ENCODE peak calls at places on chromosomes 2 and 18, in four cellular contexts. One of them, this sample, is unnamed.
A peak's percentile ranks its signal among the peaks of the same experiment; 100 is the strongest.

GRCh38 chr18:5527603-5528002 is 16.2 kb downstream of the EPB41L3 start:
- DNase-seq in K562: no peak
- DNase-seq in GM12878: no peak
- DNase-seq in HL-60: no peak
- DNase-seq in this sample: no peak

GRCh38 chr2:57959380-57959779 is 87.2 kb upstream of the VRK2 start:
- DNase-seq in HL-60: no peak
- DNase-seq in K562: no peak
- DNase-seq in GM12878: no peak
- DNase-seq in this sample: no peak

GRCh38 chr2:220410296-220410695 is 782.9 kb downstream of the SLC4A3 start:
- DNase-seq in GM12878: no peak
- DNase-seq in HL-60: no peak
- DNase-seq in K562: no peak
- DNase-seq in this sample: no peak

GRCh38 chr2:148810081-148810480 is 64.9 kb upstream of the KIF5C start:
- DNase-seq in K562: no peak
- DNase-seq in HL-60: no peak
- DNase-seq in GM12878: no peak
- DNase-seq in this sample: no peak

GRCh38 chr2:199855812-199856211 is 4.8 kb upstream of the FTCDNL1 start:
- DNase-seq in K562: no peak
- DNase-seq in GM12878: no peak
- DNase-seq in HL-60: no peak
- DNase-seq in this sample: no peak

GRCh38 chr2:65349863-65350262 is 82.5 kb downstream of the SPRED2 start:
- DNase-seq in GM12878: no peak
- DNase-seq in HL-60: no peak
- DNase-seq in K562: peak; percentile 69
- DNase-seq in this sample: no peak

GRCh38 chr2:41907716-41908328 is 140.0 kb upstream of the PKDCC start:
- DNase-seq in HL-60: no peak
- DNase-seq in K562: peak; percentile 54
- DNase-seq in GM12878: no peak
- DNase-seq in this sample: no peak

GRCh38 chr2:189661957-189662321 is 680 bp downstream of the ASNSD1 start:
- DNase-seq in GM12878: no peak
- DNase-seq in HL-60: no peak
- DNase-seq in K562: no peak
- DNase-seq in this sample: no peak

GRCh38 chr2:177693658-177694334 is 301.2 kb downstream of the AGPS start:
- DNase-seq in HL-60: no peak
- DNase-seq in GM12878: no peak
- DNase-seq in K562: peak; percentile 82
- DNase-seq in this sample: no peak

GRCh38 chr18:159037-159652 is 788 bp downstream of the USP14 start:
- DNase-seq in K562: peak; percentile 27
- DNase-seq in HL-60: no peak
- DNase-seq in GM12878: no peak
- DNase-seq in this sample: no peak

GRCh38 chr18:48031011-48031480 is 100.6 kb upstream of the SMAD2 start:
- DNase-seq in GM12878: no peak
- DNase-seq in K562: peak; percentile 28
- DNase-seq in HL-60: no peak
- DNase-seq in this sample: peak; percentile 34

GRCh38 chr2:200845669-200846325 is 18.7 kb downstream of the CLK1 start:
- DNase-seq in HL-60: no peak
- DNase-seq in K562: no peak
- DNase-seq in GM12878: no peak
- DNase-seq in this sample: no peak

GRCh38 chr2:54568876-54569298 is 112.8 kb downstream of the SPTBN1 start:
- DNase-seq in GM12878: peak; percentile 87
- DNase-seq in K562: peak; percentile 81
- DNase-seq in HL-60: no peak
- DNase-seq in this sample: no peak

GRCh38 chr2:28643911-28644334 is 107.7 kb upstream of the PPP1CB start:
- DNase-seq in K562: no peak
- DNase-seq in HL-60: no peak
- DNase-seq in GM12878: no peak
- DNase-seq in this sample: no peak

GRCh38 chr18:76490701-76491171 is 4.3 kb downstream of the ZNF516 start:
- DNase-seq in K562: no peak
- DNase-seq in GM12878: no peak
- DNase-seq in HL-60: no peak
- DNase-seq in this sample: peak; percentile 34

GRCh38 chr2:235378261-235378660 is 115.6 kb upstream of the AGAP1 start:
- DNase-seq in HL-60: no peak
- DNase-seq in GM12878: no peak
- DNase-seq in K562: no peak
- DNase-seq in this sample: no peak

GRCh38 chr2:71744781-71745180 is 291.4 kb downstream of the DYSF start:
- DNase-seq in HL-60: no peak
- DNase-seq in K562: no peak
- DNase-seq in GM12878: no peak
- DNase-seq in this sample: no peak

GRCh38 chr2:121804340-121804739 is 48.9 kb downstream of the TSN start:
- DNase-seq in K562: peak; percentile 37
- DNase-seq in GM12878: peak; percentile 45
- DNase-seq in HL-60: peak; percentile 69
- DNase-seq in this sample: peak; percentile 43

GRCh38 chr2:65939687-65940086 is 495.2 kb upstream of the MEIS1 start:
- DNase-seq in K562: no peak
- DNase-seq in GM12878: no peak
- DNase-seq in HL-60: no peak
- DNase-seq in this sample: no peak

GRCh38 chr2:46000660-46001059 is 296.5 kb upstream of the EPAS1 start:
- DNase-seq in K562: no peak
- DNase-seq in GM12878: no peak
- DNase-seq in HL-60: no peak
- DNase-seq in this sample: no peak

GRCh38 chr18:34643982-34644381 is 66.1 kb upstream of the DTNA start:
- DNase-seq in K562: no peak
- DNase-seq in HL-60: no peak
- DNase-seq in GM12878: no peak
- DNase-seq in this sample: no peak

GRCh38 chr2:144507441-144508161 is 12.3 kb downstream of the ZEB2 start:
- DNase-seq in K562: no peak
- DNase-seq in GM12878: no peak
- DNase-seq in HL-60: no peak
- DNase-seq in this sample: no peak

GRCh38 chr2:120991401-120991800 is 255.7 kb downstream of the GLI2 start:
- DNase-seq in HL-60: no peak
- DNase-seq in GM12878: no peak
- DNase-seq in K562: no peak
- DNase-seq in this sample: no peak

GRCh38 chr2:1709970-1710560 is 34.2 kb downstream of the PXDN start:
- DNase-seq in GM12878: no peak
- DNase-seq in HL-60: no peak
- DNase-seq in K562: no peak
- DNase-seq in this sample: no peak

GRCh38 chr2:229825476-229825875 is 96.3 kb downstream of the TRIP12 start:
- DNase-seq in K562: no peak
- DNase-seq in HL-60: no peak
- DNase-seq in GM12878: no peak
- DNase-seq in this sample: no peak

GRCh38 chr18:57957210-57957609 is 86.8 kb upstream of the NEDD4L start:
- DNase-seq in GM12878: no peak
- DNase-seq in HL-60: no peak
- DNase-seq in K562: no peak
- DNase-seq in this sample: no peak

GRCh38 chr18:57954928-57955327 is 89.1 kb upstream of the NEDD4L start:
- DNase-seq in HL-60: no peak
- DNase-seq in GM12878: no peak
- DNase-seq in K562: no peak
- DNase-seq in this sample: no peak

GRCh38 chr18:57959278-57959677 is 84.7 kb upstream of the NEDD4L start:
- DNase-seq in HL-60: peak; percentile 3
- DNase-seq in GM12878: no peak
- DNase-seq in K562: peak; percentile 31
- DNase-seq in this sample: no peak

GRCh38 chr18:57953883-57954282 is 90.1 kb upstream of the NEDD4L start:
- DNase-seq in GM12878: no peak
- DNase-seq in HL-60: no peak
- DNase-seq in K562: no peak
- DNase-seq in this sample: no peak

DNA sequence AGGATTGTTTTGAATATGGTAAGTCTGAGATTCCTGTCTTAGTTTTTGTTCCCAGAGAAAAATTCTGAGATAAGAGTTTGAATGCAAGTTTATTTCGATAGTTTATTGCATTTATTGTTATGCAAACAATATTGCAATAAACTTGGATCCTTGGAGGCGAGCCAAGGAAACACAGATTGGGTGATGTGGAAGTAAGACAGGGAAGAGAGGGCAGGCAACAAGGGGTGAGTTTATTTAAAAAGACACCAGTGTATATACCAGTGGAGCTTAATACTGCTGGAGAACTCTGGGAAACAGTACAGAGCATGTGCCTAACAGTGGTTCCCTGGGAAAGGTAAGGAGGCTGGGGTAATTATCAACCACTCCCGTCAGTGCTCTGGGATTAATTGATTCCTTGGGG is 87.5 kb upstream of the NEDD4L start:
- DNase-seq in HL-60: no peak
- DNase-seq in K562: no peak
- DNase-seq in GM12878: no peak
- DNase-seq in this sample: no peak
- TF ChIP-seq SPI1 in HL-60: no peak
- TF ChIP-seq SPI1 in K562: no peak
- TF ChIP-seq SPI1 in GM12878: no peak
- TF ChIP-seq SPI1 in this sample: no peak

GRCh38 chr18:6557052-6557451 is 142.3 kb upstream of the L3MBTL4 start:
- DNase-seq in K562: no peak
- DNase-seq in GM12878: no peak
- DNase-seq in HL-60: no peak
- DNase-seq in this sample: no peak

GRCh38 chr18:6557470-6558245 is 142.9 kb upstream of the L3MBTL4 start:
- DNase-seq in K562: no peak
- DNase-seq in GM12878: no peak
- DNase-seq in HL-60: no peak
- DNase-seq in this sample: no peak

GRCh38 chr18:6561893-6562292 is 147.2 kb upstream of the L3MBTL4 start:
- DNase-seq in HL-60: no peak
- DNase-seq in GM12878: no peak
- DNase-seq in K562: no peak
- DNase-seq in this sample: no peak

GRCh38 chr18:6558770-6559169 is 144.1 kb upstream of the L3MBTL4 start:
- DNase-seq in GM12878: no peak
- DNase-seq in HL-60: no peak
- DNase-seq in K562: no peak
- DNase-seq in this sample: no peak

GRCh38 chr18:6561029-6561861 is 146.5 kb upstream of the L3MBTL4 start:
- DNase-seq in GM12878: no peak
- DNase-seq in K562: peak; percentile 36
- DNase-seq in HL-60: no peak
- DNase-seq in this sample: no peak
- TF ChIP-seq SPI1 in GM12878: no peak
- TF ChIP-seq SPI1 in K562: no peak
- TF ChIP-seq SPI1 in HL-60: no peak
- TF ChIP-seq SPI1 in this sample: no peak

GRCh38 chr2:165776796-165777195 is 17.3 kb downstream of the GALNT3 start:
- DNase-seq in HL-60: no peak
- DNase-seq in GM12878: no peak
- DNase-seq in K562: no peak
- DNase-seq in this sample: no peak

GRCh38 chr2:165777522-165778186 is 16.4 kb downstream of the GALNT3 start:
- DNase-seq in HL-60: no peak
- DNase-seq in GM12878: no peak
- DNase-seq in K562: no peak
- DNase-seq in this sample: no peak

GRCh38 chr2:165778187-165778556 is 15.9 kb downstream of the GALNT3 start:
- DNase-seq in K562: no peak
- DNase-seq in GM12878: no peak
- DNase-seq in HL-60: no peak
- DNase-seq in this sample: no peak

GRCh38 chr2:165773684-165774083 is 20.4 kb downstream of the GALNT3 start:
- DNase-seq in HL-60: no peak
- DNase-seq in GM12878: no peak
- DNase-seq in K562: no peak
- DNase-seq in this sample: no peak

GRCh38 chr2:165776013-165776412 is 18.0 kb downstream of the GALNT3 start:
- DNase-seq in K562: no peak
- DNase-seq in GM12878: no peak
- DNase-seq in HL-60: no peak
- DNase-seq in this sample: no peak
- TF ChIP-seq SPI1 in K562: no peak
- TF ChIP-seq SPI1 in GM12878: no peak
- TF ChIP-seq SPI1 in HL-60: no peak
- TF ChIP-seq SPI1 in this sample: no peak

GRCh38 chr18:27964811-27965210 is 212.1 kb downstream of the CDH2 start:
- DNase-seq in GM12878: no peak
- DNase-seq in HL-60: no peak
- DNase-seq in K562: no peak
- DNase-seq in this sample: no peak
- TF ChIP-seq SPI1 in GM12878: no peak
- TF ChIP-seq SPI1 in HL-60: no peak
- TF ChIP-seq SPI1 in K562: no peak
- TF ChIP-seq SPI1 in this sample: no peak

GRCh38 chr18:62828091-62828640 is 112.8 kb downstream of the PHLPP1 start:
- DNase-seq in HL-60: no peak
- DNase-seq in GM12878: no peak
- DNase-seq in K562: no peak
- DNase-seq in this sample: no peak
- TF ChIP-seq SPI1 in HL-60: no peak
- TF ChIP-seq SPI1 in GM12878: no peak
- TF ChIP-seq SPI1 in K562: no peak
- TF ChIP-seq SPI1 in this sample: no peak

GRCh38 chr2:151230627-151231026 is 31.0 kb downstream of the RBM43 start:
- DNase-seq in GM12878: no peak
- DNase-seq in K562: no peak
- DNase-seq in HL-60: peak; percentile 26
- DNase-seq in this sample: no peak

GRCh38 chr2:151228847-151229497 is 32.7 kb downstream of the RBM43 start:
- DNase-seq in GM12878: no peak
- DNase-seq in K562: no peak
- DNase-seq in HL-60: no peak
- DNase-seq in this sample: no peak
- TF ChIP-seq SPI1 in GM12878: no peak
- TF ChIP-seq SPI1 in K562: no peak
- TF ChIP-seq SPI1 in HL-60: no peak
- TF ChIP-seq SPI1 in this sample: no peak

DNA sequence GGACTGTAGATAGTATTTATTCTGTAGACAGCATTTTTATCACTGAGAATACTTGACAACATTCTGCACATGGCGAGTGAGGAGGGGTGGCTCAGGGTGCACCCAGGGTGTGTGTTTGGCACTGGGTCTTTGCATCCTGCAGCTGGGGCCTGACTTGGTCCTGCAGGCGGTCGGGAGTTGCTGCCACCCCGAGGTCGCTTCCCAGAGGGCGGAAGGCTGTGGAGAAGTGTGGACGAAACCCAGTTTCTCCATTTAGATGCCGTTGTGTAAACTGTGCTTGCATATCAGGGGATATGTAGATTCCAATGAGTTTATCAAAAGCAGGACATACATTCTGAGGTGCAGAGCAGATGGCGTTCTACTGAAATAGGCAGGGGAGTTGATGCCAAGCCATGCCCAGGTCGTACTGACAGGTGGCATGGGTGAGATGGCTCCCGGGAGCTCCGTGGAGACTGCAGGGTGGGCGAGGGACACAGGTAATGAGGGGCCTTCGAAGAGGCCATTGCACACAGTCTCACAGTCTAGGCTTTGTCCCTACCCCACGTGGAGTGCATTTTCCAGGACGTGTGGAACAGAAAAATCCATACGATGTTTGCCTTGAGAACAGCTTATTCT is 74.5 kb downstream of the RTP5 start:
- DNase-seq in GM12878: no peak
- DNase-seq in HL-60: no peak
- DNase-seq in K562: no peak
- DNase-seq in this sample: no peak
- TF ChIP-seq SPI1 in GM12878: no peak
- TF ChIP-seq SPI1 in HL-60: no peak
- TF ChIP-seq SPI1 in K562: no peak
- TF ChIP-seq SPI1 in this sample: no peak

This sample was measured in GM12891.